ENCODE peak calls at places on chromosomes 4 and X, in six cellular contexts. N is mesendoderm, A is neural progenitor cell, B is bronchial epithelial cell, Y is colonic mucosa, U is MM.1S. K is an unnamed sample. For H3K36me3 and H3K27me3, the result is how much of the 10 kb centered on the place peaks cover.

GRCh38 chr4:108034560-108034959 is 44.9 kb downstream of the HADH start:
- DNase-seq in N (no peak), A (no peak), B (no peak), Y (no peak), U (no peak), K (no peak)

GRCh38 chr4:7943211-7943610 is 3.5 kb upstream of the AFAP1 start:
- DNase-seq in N (no peak), A (no peak), B (no peak), Y (no peak), U (no peak), K (no peak)

GRCh38 chrX:15617111-15617510 is 16.4 kb upstream of the ACE2 start:
- DNase-seq in N (no peak), A (no peak), B (no peak), Y (no peak), U (no peak), K (no peak)

GRCh38 chrX:31609130-31609529 is 537.3 kb upstream of the FTHL17 start:
- DNase-seq in N (no peak), A (no peak), B (peak), Y (no peak), U (no peak), K (no peak)

GRCh38 chr4:17489123-17489522 is 22.8 kb downstream of the QDPR start:
- DNase-seq in N (no peak), A (no peak), B (no peak), Y (no peak), U (no peak), K (no peak)

GRCh38 chr4:23789765-23790164 is 100.1 kb downstream of the PPARGC1A start:
- DNase-seq in N (peak), A (no peak), B (no peak), Y (no peak), U (no peak), K (no peak)

GRCh38 chrX:20067709-20068315 is 48.9 kb downstream of the MAP7D2 start:
- DNase-seq in N (peak), A (no peak), B (peak), Y (peak), U (no peak), K (no peak)

GRCh38 chr4:140188975-140189374 is 35.0 kb upstream of the MAML3 start:
- DNase-seq in N (no peak), A (no peak), B (peak), Y (no peak), U (no peak), K (no peak)

GRCh38 chrX:68292471-68292870 is 140.8 kb downstream of the OPHN1 start:
- DNase-seq in N (peak), A (no peak), B (peak), Y (no peak), U (no peak), K (no peak)

GRCh38 chrX:72306085-72306801 is 529 bp upstream of the CITED1 start:
- DNase-seq in N (peak), A (peak), B (no peak), Y (no peak), U (no peak), K (peak)

DNA sequence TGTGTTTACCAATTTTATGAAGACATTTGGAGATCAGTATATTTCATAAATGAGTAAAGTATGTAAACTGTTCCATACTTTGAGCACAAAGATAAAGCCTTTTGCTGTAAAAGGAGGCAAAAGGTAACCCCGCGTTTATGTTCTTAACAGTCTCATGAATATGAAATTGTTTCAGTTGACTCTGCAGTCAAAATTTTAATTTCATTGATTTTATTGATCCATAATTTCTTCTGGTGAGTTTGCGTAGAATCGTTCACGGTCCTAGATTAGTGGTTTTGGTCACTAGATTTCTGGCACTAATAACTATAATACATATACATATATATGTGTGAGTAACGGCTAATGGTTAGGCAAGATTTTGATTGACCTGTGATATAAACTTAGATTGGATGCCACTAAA is 1.9 kb downstream of the FMR1 start:
- DNase-seq in N (no peak), A (no peak), B (no peak), Y (no peak), U (no peak), K (no peak)
- H3K4me3 ChIP-seq in N (no peak), A (peak), B (peak), Y (no peak), U (peak), K (no peak)

GRCh38 chr4:76156635-76157034 is 8.4 kb upstream of the NUP54 start:
- DNase-seq in N (no peak), A (no peak), B (peak), Y (no peak), U (no peak), K (no peak)

GRCh38 chr4:76155979-76156378 is 7.8 kb upstream of the NUP54 start:
- DNase-seq in N (no peak), A (no peak), B (no peak), Y (no peak), U (no peak), K (no peak)

GRCh38 chr4:76160355-76160754 is 12.2 kb upstream of the NUP54 start:
- DNase-seq in N (no peak), A (no peak), B (no peak), Y (no peak), U (no peak), K (no peak)
- H3K36me3 ChIP-seq in N (under half), A (under half), B (under half), Y (under half), U (under half), K (under half)

GRCh38 chrX:113274345-113274744 is 433.7 kb upstream of the AMOT start:
- DNase-seq in N (peak), A (no peak), B (no peak), Y (no peak), U (no peak), K (no peak)
- H3K27me3 ChIP-seq in N (under half), A (under half), B (under half), Y (under half), U (under half), K (under half)

DNA sequence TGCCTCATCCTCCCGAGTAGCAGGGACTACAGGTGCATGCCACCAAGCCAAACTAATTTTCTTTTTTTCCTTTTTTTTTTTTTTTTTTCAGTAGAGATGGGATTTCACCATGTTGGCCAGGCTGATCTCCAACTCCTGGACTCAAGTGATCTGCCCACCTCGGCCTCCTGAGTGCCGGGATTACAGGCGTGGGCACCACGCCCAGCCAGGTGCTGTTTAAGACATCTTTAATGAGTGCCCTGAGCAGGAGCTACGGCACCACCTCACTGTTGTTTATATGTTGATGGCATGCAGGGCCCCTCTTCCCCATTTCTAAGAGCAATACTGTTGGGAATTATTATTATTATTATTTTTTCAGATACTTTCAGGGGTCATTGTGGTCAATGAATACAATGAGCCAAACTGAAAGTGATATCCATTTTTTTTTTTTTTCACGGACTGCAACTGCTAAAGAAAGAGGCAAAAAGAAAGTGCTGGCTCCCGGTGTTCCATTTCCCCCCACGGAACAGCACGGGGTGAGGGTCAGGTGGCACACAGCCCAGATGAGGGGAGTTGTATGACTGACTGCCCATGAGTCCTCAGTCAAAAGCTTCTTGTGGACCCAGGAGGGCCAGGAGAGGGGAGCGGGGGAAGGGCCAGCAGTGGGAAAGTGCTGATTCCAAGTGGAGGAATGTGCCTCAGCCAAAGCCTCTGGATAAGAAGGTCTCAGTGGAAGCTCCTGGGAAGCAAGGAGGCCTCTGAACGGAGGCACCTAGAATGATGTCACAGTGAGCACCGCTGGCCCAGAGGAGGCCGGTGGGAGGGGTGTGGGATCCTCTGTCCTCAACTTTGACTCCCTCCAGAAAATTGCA is 101.8 kb upstream of the HPF1 start:
- DNase-seq in N (peak), A (peak), B (no peak), Y (peak), U (no peak), K (no peak)
- H3K4me3 ChIP-seq in N (no peak), A (no peak), B (no peak), Y (no peak), U (no peak), K (no peak)